ENCODE peak calls at places on chromosomes 7 and 10, in eight cellular contexts. J is cardiac muscle cell, P is endodermal cell, Z is IMR-90, Y is breast epithelium, B is OCI-LY7, O is fibroblast of lung, H is PC-3. V is an unnamed sample. For H3K36me3, the result is how much of the 10 kb centered on the place peaks cover.

GRCh38 chr7:26948617-26949118 is 84.3 kb upstream of the SKAP2 start:
- DNase-seq in J (peak), P (peak), Z (no peak), Y (no peak), B (no peak), O (no peak), H (no peak), V (no peak)

GRCh38 chr10:71920540-71921318 is 43.5 kb upstream of the CHST3 start:
- DNase-seq in J (no peak), P (no peak), Z (no peak), Y (no peak), B (no peak), O (peak), H (peak), V (peak)

GRCh38 chr10:83607959-83608745 is 531.2 kb upstream of the GHITM start:
- DNase-seq in J (no peak), P (no peak), Z (no peak), Y (no peak), B (no peak), O (peak), H (no peak), V (no peak)

GRCh38 chr10:132574783-132575319 is 37.3 kb downstream of the INPP5A start:
- DNase-seq in J (peak), P (peak), Z (no peak), Y (no peak), B (no peak), O (peak), H (peak), V (peak)

GRCh38 chr10:34364253-34365037 is 450.7 kb downstream of the PARD3 start:
- DNase-seq in J (no peak), P (no peak), Z (no peak), Y (no peak), B (no peak), O (peak), H (peak), V (no peak)

GRCh38 chr10:86952106-86952505 is 5.3 kb downstream of the MMRN2 start:
- DNase-seq in J (no peak), P (no peak), Z (no peak), Y (no peak), B (no peak), O (no peak), H (no peak), V (no peak)

GRCh38 chr7:111401516-111401915 is 160.8 kb downstream of the IMMP2L start:
- DNase-seq in J (no peak), P (no peak), Z (peak), Y (no peak), B (no peak), O (peak), H (no peak), V (no peak)

GRCh38 chr7:142383826-142384507 is 126.1 kb upstream of the PRSS58 start:
- DNase-seq in J (no peak), P (no peak), Z (no peak), Y (no peak), B (no peak), O (peak), H (peak), V (no peak)

GRCh38 chr10:30747633-30748032 is 118.1 kb upstream of the LYZL2 start:
- DNase-seq in J (no peak), P (no peak), Z (peak), Y (no peak), B (no peak), O (peak), H (peak), V (peak)

GRCh38 chr10:119535310-119535709 is 7.2 kb downstream of the RGS10 start:
- DNase-seq in J (no peak), P (no peak), Z (peak), Y (no peak), B (no peak), O (peak), H (no peak), V (no peak)

GRCh38 chr7:30003098-30003497 is 13.5 kb upstream of the SCRN1 start:
- DNase-seq in J (no peak), P (peak), Z (no peak), Y (no peak), B (no peak), O (no peak), H (no peak), V (no peak)

GRCh38 chr7:25083201-25083600 is 41.9 kb downstream of the CYCS start:
- DNase-seq in J (no peak), P (no peak), Z (peak), Y (no peak), B (no peak), O (peak), H (peak), V (no peak)

GRCh38 chr10:111993321-111993720 is 190.2 kb downstream of the GPAM start:
- DNase-seq in J (no peak), P (peak), Z (no peak), Y (no peak), B (no peak), O (no peak), H (no peak), V (no peak)

GRCh38 chr7:2214636-2215035 is 18.1 kb downstream of the MAD1L1 start:
- DNase-seq in J (no peak), P (no peak), Z (no peak), Y (no peak), B (no peak), O (no peak), H (no peak), V (no peak)

GRCh38 chr10:103140469-103140868 is 52.6 kb downstream of the NT5C2 start:
- DNase-seq in J (no peak), P (no peak), Z (no peak), Y (no peak), B (no peak), O (no peak), H (no peak), V (no peak)

GRCh38 chr10:3935933-3936359 is 150.9 kb upstream of the KLF6 start:
- DNase-seq in J (no peak), P (no peak), Z (no peak), Y (no peak), B (no peak), O (peak), H (peak), V (no peak)

GRCh38 chr7:13262929-13263530 is 575.6 kb downstream of the ARL4A start:
- DNase-seq in J (peak), P (no peak), Z (peak), Y (no peak), B (peak), O (peak), H (peak), V (peak)

GRCh38 chr7:143258830-143259229 is 4.4 kb upstream of the GSTK1 start:
- DNase-seq in J (no peak), P (no peak), Z (peak), Y (no peak), B (no peak), O (no peak), H (no peak), V (no peak)

GRCh38 chr10:50621981-50622496 is 1.7 kb downstream of the SGMS1 start:
- DNase-seq in J (peak), P (peak), Z (peak), Y (peak), B (peak), O (peak), H (peak), V (peak)

DNA sequence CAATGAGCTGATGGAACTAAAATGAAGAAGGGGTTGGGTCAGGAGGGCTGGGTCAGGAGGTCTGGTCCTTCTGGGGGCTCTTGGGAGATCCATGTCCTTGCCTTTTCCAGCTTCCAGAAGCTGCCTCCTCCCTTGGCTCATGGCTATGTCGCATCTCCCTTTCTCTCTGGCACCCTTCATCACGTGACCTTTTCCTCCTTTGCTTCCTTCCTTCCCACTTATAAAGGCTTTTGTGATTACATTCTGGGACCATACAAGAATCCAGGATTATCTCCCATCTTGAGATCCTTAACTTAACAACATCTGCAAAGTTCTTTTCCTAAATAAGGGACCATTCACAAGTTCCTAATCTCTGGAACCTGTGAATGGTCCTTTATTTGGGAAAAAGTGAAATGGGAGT is 290.2 kb downstream of the GALNT17 start:
- DNase-seq in J (no peak), P (no peak), Z (no peak), Y (no peak), B (no peak), O (no peak), H (no peak), V (no peak)
- H3K36me3 ChIP-seq in J (under half), P (half or more), Z (under half), Y (under half), B (under half), O (under half), H (under half), V (under half)

GRCh38 chr10:118304521-118304920 is 37.6 kb downstream of the FAM204A start:
- DNase-seq in J (no peak), P (no peak), Z (no peak), Y (no peak), B (no peak), O (no peak), H (peak), V (no peak)

GRCh38 chr10:118301211-118301610 is 40.9 kb downstream of the FAM204A start:
- DNase-seq in J (no peak), P (no peak), Z (no peak), Y (no peak), B (no peak), O (no peak), H (no peak), V (no peak)

GRCh38 chr10:118305730-118306129 is 36.4 kb downstream of the FAM204A start:
- DNase-seq in J (no peak), P (no peak), Z (no peak), Y (no peak), B (no peak), O (no peak), H (no peak), V (no peak)

GRCh38 chr10:118298787-118299186 is 43.3 kb downstream of the FAM204A start:
- DNase-seq in J (no peak), P (no peak), Z (no peak), Y (no peak), B (no peak), O (no peak), H (no peak), V (no peak)

DNA sequence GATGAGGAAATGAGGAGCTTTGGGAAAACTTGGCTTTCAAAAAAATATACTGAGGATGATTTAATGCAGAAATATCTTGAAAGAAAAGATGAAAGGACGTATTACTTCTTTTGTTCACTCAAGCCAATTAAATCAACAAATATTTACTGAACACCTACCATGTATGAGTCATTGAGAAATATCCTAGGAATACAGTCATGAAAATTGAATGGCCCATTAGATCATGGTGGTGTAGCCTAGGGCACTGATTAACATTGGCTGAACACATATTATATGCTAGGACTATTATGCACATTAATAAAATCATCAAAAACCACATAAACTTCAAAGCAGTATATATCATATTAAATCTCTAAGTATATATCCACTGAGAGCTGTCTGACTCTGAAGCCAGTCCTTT is 41.9 kb downstream of the FAM204A start:
- DNase-seq in J (no peak), P (no peak), Z (no peak), Y (no peak), B (no peak), O (no peak), H (peak), V (no peak)
- H3K27ac ChIP-seq in J (no peak), P (no peak), Z (no peak), Y (no peak), B (no peak), O (no peak), H (no peak), V (no peak)

DNA sequence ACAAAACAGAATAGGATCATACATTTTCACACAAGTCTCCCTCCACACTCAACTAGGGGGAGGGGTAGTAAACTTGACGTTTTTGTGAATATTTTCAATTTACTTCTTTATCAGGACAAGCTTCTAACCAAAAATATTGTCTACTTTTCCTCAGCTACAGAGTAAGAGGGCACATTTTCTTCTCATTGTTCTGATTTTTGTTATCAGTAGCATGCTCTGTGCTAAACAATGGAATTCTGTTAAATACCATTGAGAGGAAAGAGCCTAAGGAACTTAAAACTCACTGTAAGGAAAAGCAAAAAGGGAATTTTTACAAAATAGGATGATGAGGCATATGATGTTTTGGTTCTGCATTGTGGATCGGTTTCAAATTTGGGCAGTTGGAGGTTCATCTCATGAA is 41.2 kb downstream of the ANLN start:
- DNase-seq in J (no peak), P (no peak), Z (no peak), Y (no peak), B (no peak), O (peak), H (no peak), V (no peak)
- H3K36me3 ChIP-seq in J (under half), P (half or more), Z (under half), Y (under half), B (half or more), O (under half), H (half or more), V (under half)

GRCh38 chr7:150993511-150993910 is 2.7 kb downstream of the NOS3 start:
- DNase-seq in J (no peak), P (peak), Z (no peak), Y (no peak), B (no peak), O (no peak), H (no peak), V (no peak)
- H3K27ac ChIP-seq in J (peak), P (peak), Z (no peak), Y (no peak), B (no peak), O (no peak), H (no peak), V (no peak)